ENCODE peak calls at places on chromosomes 3 and 15, in five cellular contexts. A is neural progenitor cell, Q is GM23338, J is SK-N-SH, S is GM23248. M is an unnamed sample.

GRCh38 chr3:35677797-35678196 is 38.5 kb downstream of the ARPP21 start:
- DNase-seq in A (no peak), Q (no peak), J (no peak), S (no peak), M (no peak)

GRCh38 chr15:52382647-52383046 is 87.0 kb upstream of the MYO5C start:
- DNase-seq in A (no peak), Q (no peak), J (no peak), S (no peak), M (no peak)

GRCh38 chr3:119420196-119420595 is 43.2 kb downstream of the TMEM39A start:
- DNase-seq in A (peak), Q (peak), J (no peak), S (no peak), M (no peak)

GRCh38 chr15:32029409-32029861 is 880 bp upstream of the CHRNA7 start:
- DNase-seq in A (peak), Q (peak), J (peak), S (peak), M (no peak)

GRCh38 chr3:77514766-77515165 is 474.9 kb downstream of the ROBO2 start:
- DNase-seq in A (no peak), Q (no peak), J (no peak), S (peak), M (no peak)

GRCh38 chr3:64290864-64291263 is 65.6 kb upstream of the PRICKLE2 start:
- DNase-seq in A (no peak), Q (no peak), J (no peak), S (peak), M (no peak)

GRCh38 chr3:124813541-124813940 is 73.6 kb downstream of the ITGB5 start:
- DNase-seq in A (no peak), Q (no peak), J (no peak), S (no peak), M (no peak)

GRCh38 chr3:153881201-153881600 is 240.0 kb upstream of the ARHGEF26 start:
- DNase-seq in A (no peak), Q (no peak), J (no peak), S (peak), M (no peak)

GRCh38 chr3:198076722-198077308 is 116.8 kb downstream of the LMLN start:
- DNase-seq in A (no peak), Q (no peak), J (no peak), S (no peak), M (no peak)

GRCh38 chr3:111669926-111670630 is 74.9 kb upstream of the ZBED2 start:
- DNase-seq in A (no peak), Q (no peak), J (no peak), S (peak), M (no peak)

GRCh38 chr3:148951599-148952361 is 39.6 kb upstream of the GYG1 start:
- DNase-seq in A (no peak), Q (no peak), J (no peak), S (no peak), M (no peak)

GRCh38 chr3:150062492-150062891 is 91.8 kb upstream of the PFN2 start:
- DNase-seq in A (peak), Q (no peak), J (no peak), S (peak), M (no peak)
- TF ChIP-seq EZH2phosphoT487 in A (no peak), Q (no peak), J (no peak), S (no peak), M (no peak)

GRCh38 chr3:48137425-48137999 is 50.7 kb downstream of the CDC25A start:
- DNase-seq in A (no peak), Q (no peak), J (no peak), S (no peak), M (no peak)
- H2AFZ ChIP-seq in A (no peak), Q (no peak), J (no peak), S (no peak), M (no peak)

GRCh38 chr15:96502196-96502595 is 171.7 kb downstream of the NR2F2 start:
- DNase-seq in A (no peak), Q (no peak), J (no peak), S (no peak), M (no peak)

GRCh38 chr15:96503276-96503675 is 172.8 kb downstream of the NR2F2 start:
- DNase-seq in A (no peak), Q (no peak), J (no peak), S (no peak), M (no peak)

GRCh38 chr15:96504371-96504770 is 173.9 kb downstream of the NR2F2 start:
- DNase-seq in A (no peak), Q (no peak), J (no peak), S (no peak), M (no peak)

GRCh38 chr15:96500491-96500890 is 170.0 kb downstream of the NR2F2 start:
- DNase-seq in A (peak), Q (no peak), J (no peak), S (no peak), M (no peak)

DNA sequence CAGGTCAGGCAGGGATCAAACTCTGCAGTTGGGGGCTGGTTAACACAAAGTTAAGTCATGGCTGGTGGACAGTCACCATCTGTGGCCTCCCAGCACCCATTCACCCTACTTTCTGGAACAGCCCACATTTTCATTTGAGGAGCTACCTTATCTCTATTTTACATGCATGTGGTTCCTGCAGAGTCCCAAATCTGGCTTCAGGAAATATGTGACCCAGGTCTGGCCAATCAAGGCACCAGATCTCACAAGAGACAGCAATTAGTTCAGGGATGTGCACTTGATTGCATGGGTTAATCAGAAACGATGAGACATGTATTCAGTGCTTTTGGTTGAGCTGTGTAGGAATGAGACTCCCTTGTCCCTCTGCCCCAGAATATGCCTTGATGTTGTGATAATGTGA is 170.9 kb downstream of the NR2F2 start:
- DNase-seq in A (no peak), Q (no peak), J (no peak), S (no peak), M (no peak)
- TF ChIP-seq EZH2phosphoT487 in A (no peak), Q (no peak), J (no peak), S (no peak), M (no peak)

GRCh38 chr15:65832549-65833364 is 36.5 kb upstream of the RAB11A start:
- DNase-seq in A (peak), Q (peak), J (peak), S (peak), M (peak)
- H2AFZ ChIP-seq in A (peak), Q (no peak), J (peak), S (peak), M (peak)

GRCh38 chr3:98980915-98981596 is 79.6 kb upstream of the DCBLD2 start:
- DNase-seq in A (no peak), Q (no peak), J (no peak), S (peak), M (no peak)
- TF ChIP-seq EZH2phosphoT487 in A (no peak), Q (no peak), J (no peak), S (no peak), M (no peak)

DNA sequence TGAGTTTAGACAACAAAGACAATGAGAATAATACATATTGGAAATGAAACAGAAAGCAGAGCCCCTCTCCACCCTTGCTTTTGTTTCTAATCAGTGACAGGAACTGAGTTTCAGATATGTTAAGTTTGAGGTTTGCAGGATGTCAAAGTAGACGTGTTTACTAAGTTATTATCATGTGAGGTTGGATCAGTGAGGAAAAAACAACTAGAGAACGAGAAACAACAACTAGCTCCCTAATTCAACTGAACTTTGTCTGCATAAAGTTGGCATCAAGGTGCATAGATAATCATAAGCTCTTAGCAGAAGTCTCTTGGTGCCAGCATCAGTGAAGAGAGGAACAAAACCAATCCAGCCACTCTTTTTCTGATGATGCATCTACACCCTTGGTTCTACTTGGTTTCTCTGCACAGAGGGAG is 491.1 kb upstream of the NR2F2 start:
- DNase-seq in A (no peak), Q (no peak), J (no peak), S (no peak), M (no peak)
- H2AFZ ChIP-seq in A (no peak), Q (no peak), J (no peak), S (peak), M (no peak)

DNA sequence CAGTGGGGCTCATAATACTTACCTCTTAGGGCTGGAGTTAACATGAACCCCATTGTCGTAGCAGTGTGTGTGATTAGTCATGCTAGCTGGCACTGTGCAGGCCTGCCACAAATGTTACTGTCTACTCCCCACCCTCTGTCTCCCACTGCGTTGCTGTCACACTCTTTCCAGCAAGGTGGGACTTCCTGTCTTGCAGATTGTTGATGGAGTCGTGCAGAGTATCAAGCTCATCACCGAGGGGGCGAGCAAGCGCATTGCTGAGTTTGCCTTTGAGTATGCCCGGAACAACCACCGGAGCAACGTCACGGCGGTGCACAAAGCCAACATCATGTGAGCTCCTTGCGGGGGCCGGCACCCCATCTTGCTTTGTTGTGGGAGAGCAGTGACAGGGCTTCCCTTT is 12.9 kb downstream of the IDH3A start:
- DNase-seq in A (no peak), Q (no peak), J (no peak), S (no peak), M (no peak)
- TF ChIP-seq EZH2phosphoT487 in A (no peak), Q (no peak), J (no peak), S (no peak), M (no peak)

GRCh38 chr3:194740859-194741486 is 55.3 kb downstream of the FAM43A start:
- DNase-seq in A (no peak), Q (peak), J (no peak), S (no peak), M (no peak)
- H2AFZ ChIP-seq in A (no peak), Q (peak), J (peak), S (no peak), M (no peak)

GRCh38 chr3:134330895-134331810 is 43.1 kb downstream of the AMOTL2 start:
- DNase-seq in A (no peak), Q (peak), J (no peak), S (peak), M (no peak)
- TF ChIP-seq EZH2phosphoT487 in A (no peak), Q (no peak), J (no peak), S (no peak), M (no peak)

M was measured in OCI-LY7.